ENCODE peak calls at places on chromosomes 16 and 17, in four cellular contexts. T is GM12865; A is posterior cingulate gyrus; R is stimulated activated CD8-positive, alpha-beta memory T cell treated with anti-CD3 and anti-CD28 coated beads, Interleukin-12 subunit alpha, Interleukin-12 subunit beta, amount 100 ng/mL, for 4 hours. W is an unnamed sample.

GRCh38 chr17:77591231-77591785 is 367.2 kb upstream of the TNRC6C start:
- DNase-seq in T (no peak), A (no peak), R (no peak), W (no peak)

GRCh38 chr17:15418781-15419180 is 48.6 kb downstream of the CDRT4 start:
- DNase-seq in T (no peak), A (no peak), R (no peak), W (no peak)

GRCh38 chr17:64094412-64094811 is 35.5 kb downstream of the ERN1 start:
- DNase-seq in T (no peak), A (no peak), R (no peak), W (no peak)

GRCh38 chr17:10702574-10702973 is 5.2 kb downstream of the ADPRM start:
- DNase-seq in T (peak; percentile 27), A (no peak), R (no peak), W (no peak)

GRCh38 chr16:27382187-27382855 is 19.7 kb upstream of the IL21R start:
- DNase-seq in T (no peak), A (no peak), R (no peak), W (no peak)

GRCh38 chr16:56302506-56302905 is 111.2 kb downstream of the GNAO1 start:
- DNase-seq in T (no peak), A (no peak), R (no peak), W (no peak)

GRCh38 chr16:3431779-3432219 is 11.5 kb downstream of the ZNF597 start:
- DNase-seq in T (no peak), A (peak; percentile 83), R (peak; percentile 16), W (no peak)

GRCh38 chr17:64599187-64599676 is 62.9 kb downstream of the SMURF2 start:
- DNase-seq in T (peak; percentile 6), A (no peak), R (peak; percentile 23), W (peak; percentile 11)

GRCh38 chr17:72119280-72119962 is 1.4 kb upstream of the SOX9 start:
- DNase-seq in T (peak; percentile 30), A (no peak), R (no peak), W (no peak)

GRCh38 chr16:12235110-12235509 is 258.6 kb downstream of the SNX29 start:
- DNase-seq in T (no peak), A (no peak), R (no peak), W (no peak)

GRCh38 chr16:81066700-81067099 is 10.3 kb downstream of the C16orf46 start:
- DNase-seq in T (no peak), A (no peak), R (no peak), W (no peak)

W was measured in NK-92 treated with Interleukin-12 subunit alpha and Interleukin-12 subunit beta, amount 100 ng/mL, for 24 hours.